ENCODE peak calls at places on chromosomes 3 and 15, in seven cellular contexts. One of them, this sample, is unnamed.

GRCh38 chr3:118480101-118480860 is 554.4 kb downstream of the IGSF11 start:
- DNase-seq in heart left ventricle: no peak
- DNase-seq in MM.1S: peak; percentile 34
- DNase-seq in GM12878: no peak
- DNase-seq in heart right ventricle: no peak
- DNase-seq in mucosa of descending colon: no peak
- DNase-seq in adrenal gland: no peak
- DNase-seq in this sample: no peak

GRCh38 chr15:43215961-43216360 is 4.9 kb downstream of the EPB42 start:
- DNase-seq in heart left ventricle: no peak
- DNase-seq in MM.1S: no peak
- DNase-seq in GM12878: no peak
- DNase-seq in heart right ventricle: no peak
- DNase-seq in mucosa of descending colon: no peak
- DNase-seq in adrenal gland: no peak
- DNase-seq in this sample: no peak

GRCh38 chr15:80957976-80958375 is 31.6 kb downstream of the MESD start:
- DNase-seq in heart left ventricle: no peak
- DNase-seq in MM.1S: no peak
- DNase-seq in GM12878: no peak
- DNase-seq in heart right ventricle: no peak
- DNase-seq in mucosa of descending colon: no peak
- DNase-seq in adrenal gland: no peak
- DNase-seq in this sample: peak; percentile 33

GRCh38 chr15:58755956-58756355 is 6.4 kb upstream of the ADAM10 start:
- DNase-seq in heart left ventricle: no peak
- DNase-seq in MM.1S: no peak
- DNase-seq in GM12878: no peak
- DNase-seq in heart right ventricle: no peak
- DNase-seq in mucosa of descending colon: no peak
- DNase-seq in adrenal gland: no peak
- DNase-seq in this sample: peak; percentile 25

GRCh38 chr3:120498947-120499346 is 48.2 kb upstream of the FSTL1 start:
- DNase-seq in heart left ventricle: no peak
- DNase-seq in MM.1S: no peak
- DNase-seq in GM12878: no peak
- DNase-seq in heart right ventricle: no peak
- DNase-seq in mucosa of descending colon: no peak
- DNase-seq in adrenal gland: no peak
- DNase-seq in this sample: peak; percentile 99

GRCh38 chr3:48042071-48042760 is 26.0 kb upstream of the MAP4 start:
- DNase-seq in heart left ventricle: no peak
- DNase-seq in MM.1S: peak; percentile 17
- DNase-seq in GM12878: peak; percentile 16
- DNase-seq in heart right ventricle: no peak
- DNase-seq in mucosa of descending colon: no peak
- DNase-seq in adrenal gland: no peak
- DNase-seq in this sample: peak; percentile 53

GRCh38 chr3:127158614-127159221 is 34.2 kb upstream of the PRR23E start:
- DNase-seq in heart left ventricle: no peak
- DNase-seq in MM.1S: no peak
- DNase-seq in GM12878: no peak
- DNase-seq in heart right ventricle: no peak
- DNase-seq in mucosa of descending colon: no peak
- DNase-seq in adrenal gland: no peak
- DNase-seq in this sample: no peak

GRCh38 chr3:177724020-177724638 is 526.8 kb upstream of the TBL1XR1 start:
- DNase-seq in heart left ventricle: peak; percentile 67
- DNase-seq in MM.1S: no peak
- DNase-seq in GM12878: no peak
- DNase-seq in heart right ventricle: peak; percentile 46
- DNase-seq in mucosa of descending colon: no peak
- DNase-seq in adrenal gland: peak; percentile 51
- DNase-seq in this sample: no peak

GRCh38 chr3:83523470-83524073 is 1435.2 kb upstream of the CADM2 start:
- DNase-seq in heart left ventricle: no peak
- DNase-seq in MM.1S: peak; percentile 52
- DNase-seq in GM12878: peak; percentile 11
- DNase-seq in heart right ventricle: no peak
- DNase-seq in mucosa of descending colon: no peak
- DNase-seq in adrenal gland: peak; percentile 37
- DNase-seq in this sample: peak; percentile 27

GRCh38 chr3:185582236-185582635 is 3.9 kb upstream of the SENP2 start:
- DNase-seq in heart left ventricle: no peak
- DNase-seq in MM.1S: no peak
- DNase-seq in GM12878: no peak
- DNase-seq in heart right ventricle: no peak
- DNase-seq in mucosa of descending colon: no peak
- DNase-seq in adrenal gland: no peak
- DNase-seq in this sample: no peak

GRCh38 chr3:172522871-172523818 is at the start of gene TNFSF10:
- DNase-seq in heart left ventricle: peak; percentile 70
- DNase-seq in MM.1S: peak; percentile 90
- DNase-seq in GM12878: peak; percentile 76
- DNase-seq in heart right ventricle: peak; percentile 40
- DNase-seq in mucosa of descending colon: peak; percentile 83
- DNase-seq in adrenal gland: peak; percentile 72
- DNase-seq in this sample: peak; percentile 34

GRCh38 chr15:47196057-47196456 is 521.2 kb upstream of the SEMA6D start:
- DNase-seq in heart left ventricle: peak; percentile 69
- DNase-seq in MM.1S: peak; percentile 83
- DNase-seq in GM12878: peak; percentile 13
- DNase-seq in heart right ventricle: peak; percentile 77
- DNase-seq in mucosa of descending colon: peak; percentile 64
- DNase-seq in adrenal gland: peak; percentile 78
- DNase-seq in this sample: peak; percentile 80

GRCh38 chr3:25454411-25454927 is 26.4 kb downstream of the RARB start:
- DNase-seq in heart left ventricle: no peak
- DNase-seq in MM.1S: no peak
- DNase-seq in GM12878: no peak
- DNase-seq in heart right ventricle: no peak
- DNase-seq in mucosa of descending colon: no peak
- DNase-seq in adrenal gland: no peak
- DNase-seq in this sample: no peak

GRCh38 chr15:53808058-53808703 is 48.7 kb upstream of the WDR72 start:
- DNase-seq in heart left ventricle: no peak
- DNase-seq in MM.1S: peak; percentile 26
- DNase-seq in GM12878: no peak
- DNase-seq in heart right ventricle: no peak
- DNase-seq in mucosa of descending colon: no peak
- DNase-seq in adrenal gland: no peak
- DNase-seq in this sample: peak; percentile 7

GRCh38 chr15:85463976-85464375 is 83.6 kb downstream of the AKAP13 start:
- DNase-seq in heart left ventricle: no peak
- DNase-seq in MM.1S: no peak
- DNase-seq in GM12878: no peak
- DNase-seq in heart right ventricle: no peak
- DNase-seq in mucosa of descending colon: no peak
- DNase-seq in adrenal gland: no peak
- DNase-seq in this sample: no peak

GRCh38 chr3:115932807-115933206 is 309.5 kb downstream of the GAP43 start:
- DNase-seq in heart left ventricle: no peak
- DNase-seq in MM.1S: no peak
- DNase-seq in GM12878: no peak
- DNase-seq in heart right ventricle: no peak
- DNase-seq in mucosa of descending colon: no peak
- DNase-seq in adrenal gland: no peak
- DNase-seq in this sample: no peak

DNA sequence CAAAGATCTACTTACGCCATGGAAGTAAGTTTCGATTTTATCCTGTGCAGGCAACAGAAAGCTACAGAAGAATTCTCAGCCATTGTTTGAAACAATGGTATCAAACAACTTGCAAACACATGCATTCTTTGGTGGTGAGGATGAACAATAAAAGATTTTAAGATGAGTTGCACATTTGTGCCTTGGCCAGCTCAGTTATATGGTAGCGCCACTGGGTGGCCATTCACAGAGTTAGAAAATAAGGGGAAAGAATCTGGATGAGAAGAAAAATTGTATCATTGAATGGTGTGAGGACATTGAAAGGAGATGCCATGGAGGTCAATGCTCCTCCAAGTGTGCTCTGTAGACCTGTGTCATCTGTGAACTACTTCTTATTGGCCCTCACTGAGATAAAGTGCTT is 11.6 kb downstream of the CADPS start:
- DNase-seq in heart left ventricle: no peak
- DNase-seq in MM.1S: no peak
- DNase-seq in GM12878: no peak
- DNase-seq in heart right ventricle: no peak
- DNase-seq in mucosa of descending colon: no peak
- DNase-seq in adrenal gland: no peak
- DNase-seq in this sample: no peak
- TF ChIP-seq CTCF in heart left ventricle: no peak
- TF ChIP-seq CTCF in MM.1S: no peak
- TF ChIP-seq CTCF in GM12878: no peak
- TF ChIP-seq CTCF in heart right ventricle: no peak
- TF ChIP-seq CTCF in mucosa of descending colon: no peak
- TF ChIP-seq CTCF in adrenal gland: no peak
- TF ChIP-seq CTCF in this sample: no peak

GRCh38 chr3:62318752-62319569 is 54.4 kb downstream of the FEZF2 start:
- DNase-seq in heart left ventricle: peak; percentile 82
- DNase-seq in MM.1S: peak; percentile 21
- DNase-seq in GM12878: no peak
- DNase-seq in heart right ventricle: peak; percentile 82
- DNase-seq in mucosa of descending colon: peak; percentile 82
- DNase-seq in adrenal gland: peak; percentile 86
- DNase-seq in this sample: peak; percentile 82

GRCh38 chr3:62316525-62316924 is 56.8 kb downstream of the FEZF2 start:
- DNase-seq in heart left ventricle: no peak
- DNase-seq in MM.1S: no peak
- DNase-seq in GM12878: no peak
- DNase-seq in heart right ventricle: no peak
- DNase-seq in mucosa of descending colon: no peak
- DNase-seq in adrenal gland: no peak
- DNase-seq in this sample: no peak

GRCh38 chr3:62318365-62318751 is 55.0 kb downstream of the FEZF2 start:
- DNase-seq in heart left ventricle: no peak
- DNase-seq in MM.1S: no peak
- DNase-seq in GM12878: no peak
- DNase-seq in heart right ventricle: no peak
- DNase-seq in mucosa of descending colon: no peak
- DNase-seq in adrenal gland: peak; percentile 8
- DNase-seq in this sample: no peak

GRCh38 chr3:62323241-62323640 is 50.1 kb downstream of the FEZF2 start:
- DNase-seq in heart left ventricle: no peak
- DNase-seq in MM.1S: no peak
- DNase-seq in GM12878: no peak
- DNase-seq in heart right ventricle: no peak
- DNase-seq in mucosa of descending colon: no peak
- DNase-seq in adrenal gland: no peak
- DNase-seq in this sample: no peak

GRCh38 chr3:62319570-62320243 is 53.6 kb downstream of the FEZF2 start:
- DNase-seq in heart left ventricle: no peak
- DNase-seq in MM.1S: no peak
- DNase-seq in GM12878: no peak
- DNase-seq in heart right ventricle: no peak
- DNase-seq in mucosa of descending colon: no peak
- DNase-seq in adrenal gland: no peak
- DNase-seq in this sample: no peak
- H3K4me3 ChIP-seq in heart left ventricle: peak overlapping the region; percentile 59
- H3K4me3 ChIP-seq in MM.1S: no peak overlapping the region
- H3K4me3 ChIP-seq in GM12878: no peak overlapping the region
- H3K4me3 ChIP-seq in heart right ventricle: peak overlapping the region; percentile 67
- H3K4me3 ChIP-seq in mucosa of descending colon: no peak overlapping the region
- H3K4me3 ChIP-seq in adrenal gland: no peak overlapping the region
- H3K4me3 ChIP-seq in this sample: peak overlapping the region; percentile 82

GRCh38 chr3:31532587-31533168 is at the start of gene STT3B:
- DNase-seq in heart left ventricle: peak; percentile 87
- DNase-seq in MM.1S: peak; percentile 81
- DNase-seq in GM12878: peak; percentile 49
- DNase-seq in heart right ventricle: peak; percentile 87
- DNase-seq in mucosa of descending colon: peak; percentile 92
- DNase-seq in adrenal gland: peak; percentile 85
- DNase-seq in this sample: peak; percentile 75

GRCh38 chr3:31533169-31533870 is 595 bp downstream of the STT3B start:
- DNase-seq in heart left ventricle: peak; percentile 63
- DNase-seq in MM.1S: peak; percentile 52
- DNase-seq in GM12878: no peak
- DNase-seq in heart right ventricle: peak; percentile 66
- DNase-seq in mucosa of descending colon: peak; percentile 83
- DNase-seq in adrenal gland: peak; percentile 74
- DNase-seq in this sample: no peak

GRCh38 chr3:31531992-31532586 is 636 bp upstream of the STT3B start:
- DNase-seq in heart left ventricle: peak; percentile 100
- DNase-seq in MM.1S: peak; percentile 99
- DNase-seq in GM12878: peak; percentile 86
- DNase-seq in heart right ventricle: peak; percentile 99
- DNase-seq in mucosa of descending colon: peak; percentile 100
- DNase-seq in adrenal gland: peak; percentile 100
- DNase-seq in this sample: peak; percentile 98

GRCh38 chr3:31530039-31530983 is 2.4 kb upstream of the STT3B start:
- DNase-seq in heart left ventricle: no peak
- DNase-seq in MM.1S: no peak
- DNase-seq in GM12878: no peak
- DNase-seq in heart right ventricle: no peak
- DNase-seq in mucosa of descending colon: no peak
- DNase-seq in adrenal gland: no peak
- DNase-seq in this sample: no peak

GRCh38 chr3:31531465-31531991 is 1.2 kb upstream of the STT3B start:
- DNase-seq in heart left ventricle: no peak
- DNase-seq in MM.1S: peak; percentile 28
- DNase-seq in GM12878: no peak
- DNase-seq in heart right ventricle: no peak
- DNase-seq in mucosa of descending colon: no peak
- DNase-seq in adrenal gland: no peak
- DNase-seq in this sample: peak; percentile 21
- TF ChIP-seq CTCF in heart left ventricle: peak; percentile 24
- TF ChIP-seq CTCF in MM.1S: peak; percentile 31
- TF ChIP-seq CTCF in GM12878: no peak
- TF ChIP-seq CTCF in heart right ventricle: no peak
- TF ChIP-seq CTCF in mucosa of descending colon: no peak
- TF ChIP-seq CTCF in adrenal gland: no peak
- TF ChIP-seq CTCF in this sample: peak; percentile 23

DNA sequence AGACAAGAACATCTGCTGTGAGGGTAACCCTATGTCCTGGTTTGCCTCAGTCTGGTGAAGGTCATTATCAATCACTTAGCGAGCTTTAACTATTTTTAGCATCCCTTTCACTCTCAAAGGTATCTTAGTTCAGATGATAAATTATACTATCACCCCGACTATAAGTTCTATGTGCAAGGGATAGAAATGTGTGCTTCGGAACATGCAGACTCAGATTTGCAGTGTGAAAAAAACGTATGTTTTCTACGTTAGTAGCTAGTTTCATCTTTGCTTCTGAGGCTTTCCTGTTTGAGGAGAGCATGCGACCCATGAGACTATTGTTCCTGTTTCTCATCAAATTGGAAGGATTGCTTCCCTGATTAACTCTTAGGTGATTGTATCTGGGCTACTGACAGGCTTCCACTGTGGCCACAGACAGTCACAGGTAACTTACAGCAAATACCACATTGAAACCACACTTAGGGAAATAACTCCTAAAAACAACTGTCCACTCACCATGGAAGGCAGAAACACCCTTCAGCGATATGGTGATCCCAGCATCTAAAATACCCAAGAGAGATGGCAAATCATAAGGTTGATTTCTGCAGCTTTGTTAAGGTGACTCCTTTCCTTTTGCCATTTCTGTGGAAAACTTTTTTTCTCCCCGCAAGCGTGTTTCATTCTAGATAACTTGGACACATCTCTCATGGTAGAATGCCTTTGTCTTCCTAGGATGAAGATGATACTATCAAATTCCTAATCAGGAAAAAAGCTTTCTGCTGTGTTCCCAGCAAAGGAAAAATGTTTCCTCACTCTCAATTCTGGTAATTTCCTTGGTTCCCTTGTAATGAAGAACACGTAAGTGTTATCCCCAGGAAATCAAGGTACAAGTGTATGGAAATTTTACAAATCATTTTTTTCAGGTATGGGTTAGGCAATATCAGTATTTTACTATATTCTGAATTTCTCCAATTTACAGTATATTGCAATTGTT is 5.2 kb downstream of the GCSAM start:
- DNase-seq in heart left ventricle: no peak
- DNase-seq in MM.1S: peak; percentile 42
- DNase-seq in GM12878: peak; percentile 93
- DNase-seq in heart right ventricle: no peak
- DNase-seq in mucosa of descending colon: no peak
- DNase-seq in adrenal gland: no peak
- DNase-seq in this sample: no peak
- H3K4me3 ChIP-seq in heart left ventricle: no peak overlapping the region
- H3K4me3 ChIP-seq in MM.1S: peak overlapping the region; percentile 24
- H3K4me3 ChIP-seq in GM12878: peak overlapping the region; percentile 78
- H3K4me3 ChIP-seq in heart right ventricle: no peak overlapping the region
- H3K4me3 ChIP-seq in mucosa of descending colon: no peak overlapping the region
- H3K4me3 ChIP-seq in adrenal gland: no peak overlapping the region
- H3K4me3 ChIP-seq in this sample: no peak overlapping the region

This sample was measured in fibroblast of mammary gland.